ENCODE peak calls at places on chromosome 4, in six cellular contexts. A, G, L, O, F and H are unnamed samples.

GRCh38 chr4:70518716-70519115 is 347 bp downstream of the AMTN start:
- DNase-seq in A (no peak), G (no peak), L (no peak), O (no peak), F (no peak), H (no peak)

GRCh38 chr4:6855692-6856297 is 53.8 kb upstream of the TBC1D14 start:
- DNase-seq in A (no peak), G (peak), L (peak), O (no peak), F (no peak), H (no peak)

GRCh38 chr4:76738081-76738931 is 159.6 kb downstream of the SOWAHB start:
- DNase-seq in A (no peak), G (no peak), L (peak), O (no peak), F (no peak), H (no peak)

GRCh38 chr4:67988986-67989385 is 25.7 kb upstream of the TMPRSS11A start:
- DNase-seq in A (no peak), G (no peak), L (no peak), O (no peak), F (no peak), H (no peak)

GRCh38 chr4:117137143-117137542 is 51.8 kb upstream of the TRAM1L1 start:
- DNase-seq in A (no peak), G (no peak), L (peak), O (no peak), F (no peak), H (no peak)

GRCh38 chr4:141158219-141158618 is 24.9 kb upstream of the RNF150 start:
- DNase-seq in A (no peak), G (no peak), L (no peak), O (peak), F (no peak), H (no peak)

GRCh38 chr4:41060352-41061318 is 153.7 kb downstream of the APBB2 start:
- DNase-seq in A (no peak), G (no peak), L (no peak), O (no peak), F (no peak), H (no peak)

GRCh38 chr4:153486281-153487151 is 20.4 kb downstream of the TMEM131L start:
- DNase-seq in A (no peak), G (no peak), L (peak), O (no peak), F (no peak), H (no peak)

GRCh38 chr4:73308286-73308685 is 49.7 kb upstream of the ANKRD17 start:
- DNase-seq in A (no peak), G (peak), L (no peak), O (peak), F (no peak), H (no peak)

GRCh38 chr4:124710253-124710849 is 2.2 kb downstream of the ANKRD50 start:
- DNase-seq in A (no peak), G (no peak), L (no peak), O (no peak), F (no peak), H (no peak)

GRCh38 chr4:146243141-146243882 is 29.0 kb downstream of the REELD1 start:
- DNase-seq in A (no peak), G (peak), L (no peak), O (no peak), F (peak), H (no peak)

GRCh38 chr4:26907731-26908599 is 47.3 kb downstream of the STIM2 start:
- DNase-seq in A (no peak), G (no peak), L (no peak), O (peak), F (no peak), H (no peak)

GRCh38 chr4:149549911-149550310 is 265.7 kb downstream of the IQCM start:
- DNase-seq in A (peak), G (no peak), L (no peak), O (no peak), F (no peak), H (no peak)

GRCh38 chr4:105956566-105956965 is 61.3 kb downstream of the NPNT start:
- DNase-seq in A (no peak), G (no peak), L (no peak), O (no peak), F (no peak), H (no peak)

GRCh38 chr4:10806993-10807645 is 122.6 kb upstream of the CLNK start:
- DNase-seq in A (no peak), G (no peak), L (no peak), O (no peak), F (no peak), H (no peak)

GRCh38 chr4:150212927-150213326 is 134.7 kb downstream of the DCLK2 start:
- DNase-seq in A (no peak), G (no peak), L (no peak), O (peak), F (no peak), H (no peak)

GRCh38 chr4:2787230-2788100 is 5.4 kb upstream of the SH3BP2 start:
- DNase-seq in A (no peak), G (peak), L (no peak), O (peak), F (peak), H (no peak)

GRCh38 chr4:87506974-87507701 is 22.0 kb downstream of the SPARCL1 start:
- DNase-seq in A (no peak), G (no peak), L (peak), O (no peak), F (no peak), H (no peak)

GRCh38 chr4:41209187-41209586 is 5.2 kb downstream of the APBB2 start:
- DNase-seq in A (no peak), G (no peak), L (no peak), O (no peak), F (no peak), H (no peak)

GRCh38 chr4:87734936-87735335 is 64.4 kb upstream of the IBSP start:
- DNase-seq in A (no peak), G (no peak), L (no peak), O (no peak), F (no peak), H (no peak)

GRCh38 chr4:168831585-168831918 is 178.5 kb downstream of the CBR4 start:
- DNase-seq in A (no peak), G (no peak), L (no peak), O (no peak), F (no peak), H (no peak)

GRCh38 chr4:173488656-173489055 is 41.4 kb downstream of the HAND2 start:
- DNase-seq in A (no peak), G (no peak), L (no peak), O (no peak), F (no peak), H (no peak)

GRCh38 chr4:180058731-180059215 is 2184.4 kb upstream of the TENM3 start:
- DNase-seq in A (peak), G (peak), L (no peak), O (peak), F (peak), H (peak)

GRCh38 chr4:180060159-180060889 is 2182.9 kb upstream of the TENM3 start:
- DNase-seq in A (no peak), G (no peak), L (no peak), O (peak), F (no peak), H (no peak)

GRCh38 chr4:180059216-180059881 is 2183.9 kb upstream of the TENM3 start:
- DNase-seq in A (peak), G (peak), L (no peak), O (peak), F (no peak), H (peak)

GRCh38 chr4:180057891-180058643 is 2185.1 kb upstream of the TENM3 start:
- DNase-seq in A (peak), G (peak), L (no peak), O (peak), F (peak), H (peak)

GRCh38 chr4:180057198-180057821 is 2185.9 kb upstream of the TENM3 start:
- DNase-seq in A (no peak), G (no peak), L (no peak), O (peak), F (no peak), H (peak)
- TF ChIP-seq CTCF in A (peak), G (peak), L (no peak), O (peak), F (no peak), H (peak)

GRCh38 chr4:19227701-19228100 is 1024.0 kb upstream of the SLIT2 start:
- DNase-seq in A (no peak), G (no peak), L (no peak), O (no peak), F (no peak), H (no peak)

GRCh38 chr4:19224820-19225219 is 1026.9 kb upstream of the SLIT2 start:
- DNase-seq in A (no peak), G (peak), L (no peak), O (peak), F (no peak), H (no peak)
- TF ChIP-seq CTCF in A (peak), G (peak), L (no peak), O (peak), F (peak), H (peak)

DNA sequence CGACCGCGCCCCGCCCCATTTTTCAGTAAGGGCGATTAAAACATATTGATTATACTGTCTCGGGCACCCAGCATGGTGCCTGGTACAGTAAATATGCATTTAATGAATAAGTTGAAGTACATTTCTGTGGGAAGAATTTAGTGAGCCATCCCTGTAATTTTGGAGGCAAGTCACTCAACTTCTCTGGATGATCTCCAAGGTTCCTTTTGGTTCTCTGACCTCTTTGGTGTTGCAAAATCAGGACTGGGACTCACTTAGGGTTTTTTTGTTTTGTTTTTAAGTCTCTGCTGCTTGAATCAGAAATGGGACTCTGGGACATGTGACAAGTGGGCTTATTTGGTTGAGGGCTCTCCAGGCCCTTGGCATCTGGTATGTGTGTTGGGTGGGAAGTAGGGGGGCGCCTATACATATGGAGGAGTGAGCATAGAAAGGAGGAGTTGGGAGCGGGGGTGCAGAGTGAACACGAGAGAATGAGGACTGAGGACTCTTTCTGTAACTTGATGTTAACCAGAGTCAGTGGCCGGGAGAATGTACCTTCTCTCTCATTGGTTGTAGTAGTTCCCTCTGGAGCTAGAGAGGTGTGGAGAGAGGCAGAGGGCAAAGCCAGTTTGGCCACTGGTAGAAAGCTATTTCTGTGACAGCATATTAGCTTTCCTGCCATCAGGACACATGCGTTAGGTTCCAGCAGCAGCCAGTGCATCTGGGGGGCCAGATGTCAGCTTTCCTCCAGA is 1.9 kb downstream of the ARHGAP10 start:
- DNase-seq in A (peak), G (no peak), L (no peak), O (no peak), F (no peak), H (no peak)
- TF ChIP-seq CTCF in A (no peak), G (peak), L (no peak), O (peak), F (no peak), H (no peak)

DNA sequence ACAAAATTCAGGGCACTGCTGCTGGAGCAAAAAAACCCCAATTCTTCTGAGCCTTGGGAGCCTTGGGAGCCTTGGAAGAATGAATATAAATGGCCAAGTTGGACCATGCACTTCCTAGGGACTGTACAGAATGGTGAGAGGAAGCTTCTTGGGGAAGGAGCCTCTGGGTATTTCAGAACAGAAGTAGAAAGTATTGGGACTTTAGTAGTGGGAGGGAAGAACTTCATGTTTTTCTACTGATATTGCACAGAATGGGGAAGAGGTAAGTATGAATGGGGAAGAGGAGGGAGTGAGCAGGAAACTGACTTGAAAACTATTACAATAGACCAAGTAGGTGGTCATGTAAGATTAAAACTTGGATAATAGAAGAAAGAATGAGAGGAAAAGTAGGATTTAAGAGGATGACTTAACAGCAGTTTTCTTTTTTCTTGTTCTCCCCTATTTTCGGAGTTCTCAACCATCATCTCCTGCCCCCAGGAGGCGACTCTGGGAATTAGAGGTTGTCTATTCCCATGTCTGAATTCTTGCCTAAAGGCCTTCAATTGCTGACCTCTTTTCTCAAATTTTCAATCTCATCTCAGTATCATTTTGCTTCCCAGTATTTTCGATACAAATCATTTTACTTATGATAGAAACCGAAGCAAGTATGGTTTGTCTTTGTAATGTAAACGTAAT is 44.5 kb upstream of the TAPT1 start:
- DNase-seq in A (peak), G (no peak), L (no peak), O (no peak), F (no peak), H (peak)
- TF ChIP-seq CTCF in A (no peak), G (peak), L (no peak), O (peak), F (peak), H (peak)

GRCh38 chr4:151730003-151730559 is 30.7 kb downstream of the GATB start:
- DNase-seq in A (no peak), G (no peak), L (no peak), O (no peak), F (no peak), H (no peak)
- TF ChIP-seq CTCF in A (no peak), G (no peak), L (no peak), O (no peak), F (no peak), H (no peak)

GRCh38 chr4:118682928-118683327 is 2.3 kb upstream of the METTL14 start:
- DNase-seq in A (no peak), G (no peak), L (no peak), O (peak), F (no peak), H (no peak)
- TF ChIP-seq CTCF in A (peak), G (peak), L (peak), O (peak), F (peak), H (peak)

GRCh38 chr4:96352051-96352517 is 512.2 kb downstream of the PDHA2 start:
- DNase-seq in A (peak), G (no peak), L (no peak), O (peak), F (no peak), H (peak)
- TF ChIP-seq CTCF in A (peak), G (peak), L (no peak), O (peak), F (peak), H (peak)

GRCh38 chr4:94207469-94208224 is at the start of gene SMARCAD1:
- DNase-seq in A (peak), G (peak), L (peak), O (peak), F (peak), H (peak)
- TF ChIP-seq CTCF in A (no peak), G (no peak), L (no peak), O (no peak), F (no peak), H (no peak)

GRCh38 chr4:108172231-108172779 is 3.6 kb upstream of the LEF1 start:
- DNase-seq in A (peak), G (peak), L (no peak), O (peak), F (no peak), H (peak)
- TF ChIP-seq CTCF in A (no peak), G (peak), L (no peak), O (peak), F (peak), H (no peak)

DNA sequence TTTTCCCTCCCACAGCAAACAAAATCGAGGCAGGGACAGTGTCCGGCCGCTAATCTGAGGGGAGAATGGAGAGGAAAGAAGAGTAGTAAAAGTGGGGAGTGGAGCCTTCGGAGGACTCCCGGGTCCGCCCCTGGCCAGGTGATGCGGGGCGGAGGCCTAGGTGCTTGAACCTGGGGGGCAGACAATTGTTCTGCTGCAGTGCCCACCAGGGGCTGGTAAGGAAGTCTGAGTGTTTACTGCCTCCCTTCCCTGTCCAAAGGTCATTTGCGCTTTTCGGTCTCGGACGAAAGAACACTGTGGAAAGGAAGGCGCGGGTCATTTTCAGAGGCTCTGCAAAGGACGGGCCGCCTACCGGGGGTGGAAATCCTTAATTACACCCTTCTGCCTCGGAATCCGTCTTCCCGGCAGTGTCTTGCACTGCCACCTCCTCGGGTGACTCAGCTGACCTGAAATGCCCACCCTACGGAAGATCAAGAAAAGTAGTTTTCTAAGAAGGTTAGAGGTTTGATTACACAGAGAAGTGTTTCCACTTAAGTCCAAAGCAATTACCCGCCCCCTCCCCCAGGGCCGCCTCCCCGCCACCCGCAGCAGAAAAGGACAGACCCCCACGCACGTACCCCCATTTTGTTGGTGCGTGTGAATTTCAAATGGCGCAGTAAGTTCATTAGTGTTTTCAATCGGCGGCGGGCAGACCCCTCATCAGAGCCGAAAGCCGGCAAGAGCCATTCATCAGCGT is 99.9 kb upstream of the TENM3 start:
- DNase-seq in A (no peak), G (no peak), L (no peak), O (no peak), F (no peak), H (peak)
- TF ChIP-seq CTCF in A (no peak), G (no peak), L (no peak), O (no peak), F (no peak), H (no peak)